ENCODE peak calls at places on chromosomes 16 and 17, in seven cellular contexts. W is germinal center; T is pancreas; N is HTR-8/SVneo; G is activated CD4-positive, alpha-beta T cell treated with anti-CD3 and anti-CD28 coated beads for 36 hours; J is NCI-H774; V is NCI-H1417. X is an unnamed sample.

GRCh38 chr16:73095885-73096341 is 48.0 kb upstream of the ZFHX3 start:
- DNase-seq in W (no peak), T (no peak), N (no peak), G (no peak), J (no peak), V (peak), X (no peak)

GRCh38 chr16:56643080-56643778 is 4.8 kb downstream of the MT1A start:
- DNase-seq in W (peak), T (peak), N (no peak), G (peak), J (peak), V (no peak), X (peak)

GRCh38 chr17:7184091-7184488 is 4.9 kb upstream of the ASGR1 start:
- DNase-seq in W (no peak), T (peak), N (no peak), G (no peak), J (no peak), V (no peak), X (peak)

GRCh38 chr17:81923302-81924260 is 4.0 kb downstream of the MAFG start:
- DNase-seq in W (no peak), T (peak), N (no peak), G (peak), J (no peak), V (no peak), X (peak)

GRCh38 chr17:39736319-39737165 is 1.2 kb upstream of the GRB7 start:
- DNase-seq in W (no peak), T (peak), N (peak), G (no peak), J (no peak), V (no peak), X (no peak)

GRCh38 chr16:85413713-85414663 is 199.1 kb upstream of the GSE1 start:
- DNase-seq in W (no peak), T (peak), N (no peak), G (peak), J (no peak), V (no peak), X (no peak)

GRCh38 chr17:72640415-72641165 is 451.9 kb downstream of the SLC39A11 start:
- DNase-seq in W (no peak), T (peak), N (no peak), G (no peak), J (peak), V (peak), X (peak)

GRCh38 chr16:2835638-2836493 is 5.8 kb downstream of the ZG16B start:
- DNase-seq in W (no peak), T (peak), N (peak), G (no peak), J (no peak), V (no peak), X (peak)

GRCh38 chr17:2025220-2025621 is at the start of gene RTN4RL1:
- DNase-seq in W (peak), T (no peak), N (peak), G (peak), J (no peak), V (peak), X (peak)

GRCh38 chr17:31907342-31907975 is 6.0 kb upstream of the UTP6 start:
- DNase-seq in W (no peak), T (no peak), N (no peak), G (no peak), J (no peak), V (no peak), X (peak)

GRCh38 chr17:81879121-81879520 is 8.0 kb upstream of the ARHGDIA start:
- DNase-seq in W (no peak), T (no peak), N (no peak), G (no peak), J (no peak), V (no peak), X (no peak)

GRCh38 chr17:81125573-81126081 is 39.7 kb upstream of the PVALEF start:
- DNase-seq in W (no peak), T (no peak), N (no peak), G (no peak), J (no peak), V (no peak), X (no peak)

GRCh38 chr16:48041861-48042435 is 113.8 kb downstream of the ABCC12 start:
- DNase-seq in W (no peak), T (no peak), N (no peak), G (no peak), J (peak), V (no peak), X (no peak)

GRCh38 chr16:50550035-50550434 is 1.8 kb downstream of the NKD1 start:
- DNase-seq in W (no peak), T (no peak), N (no peak), G (peak), J (no peak), V (no peak), X (no peak)

GRCh38 chr16:77117687-77118086 is 73.3 kb upstream of the MON1B start:
- DNase-seq in W (no peak), T (no peak), N (no peak), G (no peak), J (no peak), V (no peak), X (no peak)

GRCh38 chr16:24858219-24859041 is 12.7 kb downstream of the SLC5A11 start:
- DNase-seq in W (peak), T (peak), N (peak), G (peak), J (no peak), V (no peak), X (peak)

GRCh38 chr17:44989552-44990138 is 21.5 kb upstream of the C1QL1 start:
- DNase-seq in W (no peak), T (no peak), N (no peak), G (no peak), J (no peak), V (no peak), X (no peak)

GRCh38 chr17:63689479-63689878 is 10.4 kb downstream of the LIMD2 start:
- DNase-seq in W (no peak), T (no peak), N (no peak), G (no peak), J (no peak), V (no peak), X (no peak)

GRCh38 chr17:60680754-60681153 is 3.1 kb downstream of the BCAS3 start:
- DNase-seq in W (no peak), T (no peak), N (no peak), G (no peak), J (no peak), V (no peak), X (no peak)

GRCh38 chr17:68656666-68657065 is 55.5 kb upstream of the FAM20A start:
- DNase-seq in W (no peak), T (no peak), N (no peak), G (no peak), J (no peak), V (no peak), X (no peak)

GRCh38 chr17:45135978-45136791 is 698 bp downstream of the ACBD4 start:
- DNase-seq in W (no peak), T (peak), N (no peak), G (peak), J (no peak), V (peak), X (no peak)

GRCh38 chr17:74332763-74333220 is 6.8 kb downstream of the KIF19 start:
- DNase-seq in W (no peak), T (no peak), N (no peak), G (no peak), J (peak), V (peak), X (peak)

GRCh38 chr17:35743911-35744328 is 9.1 kb downstream of the GAS2L2 start:
- DNase-seq in W (peak), T (no peak), N (peak), G (peak), J (no peak), V (no peak), X (peak)

GRCh38 chr17:74758846-74759163 is 10.4 kb downstream of the NHERF1 start:
- DNase-seq in W (no peak), T (peak), N (no peak), G (peak), J (no peak), V (no peak), X (peak)

GRCh38 chr17:60604686-60605334 is 4.8 kb downstream of the PPM1D start:
- DNase-seq in W (no peak), T (no peak), N (peak), G (no peak), J (no peak), V (no peak), X (no peak)

GRCh38 chr17:80176757-80177156 is 6.9 kb downstream of the CARD14 start:
- DNase-seq in W (no peak), T (no peak), N (no peak), G (no peak), J (no peak), V (no peak), X (no peak)

GRCh38 chr16:12010388-12011251 is 34.1 kb downstream of the SNX29 start:
- DNase-seq in W (peak), T (no peak), N (no peak), G (peak), J (no peak), V (no peak), X (no peak)

GRCh38 chr17:41654134-41654907 is 29.9 kb upstream of the KRT17 start:
- DNase-seq in W (no peak), T (peak), N (no peak), G (no peak), J (no peak), V (no peak), X (peak)

GRCh38 chr16:81505011-81505660 is 60.5 kb downstream of the CMIP start:
- DNase-seq in W (no peak), T (no peak), N (no peak), G (no peak), J (no peak), V (no peak), X (no peak)

GRCh38 chr17:82434216-82434565 is 15.8 kb upstream of the OGFOD3 start:
- DNase-seq in W (peak), T (peak), N (no peak), G (peak), J (no peak), V (no peak), X (no peak)

GRCh38 chr16:30902070-30902972 is 5.9 kb downstream of the CTF1 start:
- DNase-seq in W (peak), T (peak), N (no peak), G (peak), J (peak), V (peak), X (peak)

X was measured in left colon.